ENCODE peak calls at places on chromosomes 7 and 10, in nine cellular contexts. J, Z, N, B, C, V, K, Q and T are unnamed samples.

GRCh38 chr10:61271127-61271780 is 181.9 kb downstream of the TMEM26 start:
- DNase-seq in J (peak; percentile 87), Z (no peak), N (no peak), B (no peak), C (no peak), V (no peak), K (no peak), Q (no peak), T (no peak)

GRCh38 chr7:149093228-149093627 is 2.7 kb upstream of the ZNF786 start:
- DNase-seq in J (no peak), Z (no peak), N (no peak), B (no peak), C (no peak), V (no peak), K (no peak), Q (no peak), T (no peak)

GRCh38 chr10:118369806-118370205 is 27.7 kb upstream of the FAM204A start:
- DNase-seq in J (no peak), Z (no peak), N (no peak), B (no peak), C (peak; percentile 22), V (no peak), K (no peak), Q (no peak), T (no peak)

GRCh38 chr7:48943279-48943990 is 19.1 kb downstream of the CDC14C start:
- DNase-seq in J (no peak), Z (no peak), N (no peak), B (no peak), C (no peak), V (no peak), K (no peak), Q (no peak), T (no peak)

GRCh38 chr7:42491106-42491505 is 254.1 kb upstream of the GLI3 start:
- DNase-seq in J (no peak), Z (no peak), N (no peak), B (no peak), C (no peak), V (no peak), K (no peak), Q (no peak), T (no peak)

GRCh38 chr10:49415109-49415508 is 19.2 kb upstream of the DRGX start:
- DNase-seq in J (no peak), Z (peak; percentile 67), N (no peak), B (no peak), C (no peak), V (no peak), K (no peak), Q (no peak), T (no peak)

GRCh38 chr10:43395571-43396060 is 13.4 kb downstream of the HNRNPF start:
- DNase-seq in J (no peak), Z (no peak), N (no peak), B (no peak), C (peak; percentile 63), V (no peak), K (no peak), Q (peak; percentile 67), T (no peak)

GRCh38 chr10:119241066-119241465 is 33.7 kb downstream of the GRK5 start:
- DNase-seq in J (no peak), Z (no peak), N (no peak), B (no peak), C (peak; percentile 40), V (no peak), K (no peak), Q (no peak), T (no peak)

GRCh38 chr7:73624669-73625001 is 313 bp upstream of the MLXIPL start:
- DNase-seq in J (no peak), Z (no peak), N (no peak), B (no peak), C (no peak), V (no peak), K (no peak), Q (no peak), T (no peak)

GRCh38 chr7:73622527-73622908 is 1.8 kb downstream of the MLXIPL start:
- DNase-seq in J (no peak), Z (no peak), N (no peak), B (no peak), C (no peak), V (no peak), K (no peak), Q (no peak), T (no peak)

GRCh38 chr7:73625276-73625675 is 954 bp upstream of the MLXIPL start:
- DNase-seq in J (no peak), Z (no peak), N (no peak), B (no peak), C (no peak), V (no peak), K (no peak), Q (no peak), T (no peak)

GRCh38 chr7:73622909-73623797 is 1.2 kb downstream of the MLXIPL start:
- DNase-seq in J (peak; percentile 26), Z (no peak), N (peak; percentile 45), B (peak; percentile 38), C (no peak), V (peak; percentile 76), K (peak; percentile 71), Q (peak; percentile 72), T (peak; percentile 37)

DNA sequence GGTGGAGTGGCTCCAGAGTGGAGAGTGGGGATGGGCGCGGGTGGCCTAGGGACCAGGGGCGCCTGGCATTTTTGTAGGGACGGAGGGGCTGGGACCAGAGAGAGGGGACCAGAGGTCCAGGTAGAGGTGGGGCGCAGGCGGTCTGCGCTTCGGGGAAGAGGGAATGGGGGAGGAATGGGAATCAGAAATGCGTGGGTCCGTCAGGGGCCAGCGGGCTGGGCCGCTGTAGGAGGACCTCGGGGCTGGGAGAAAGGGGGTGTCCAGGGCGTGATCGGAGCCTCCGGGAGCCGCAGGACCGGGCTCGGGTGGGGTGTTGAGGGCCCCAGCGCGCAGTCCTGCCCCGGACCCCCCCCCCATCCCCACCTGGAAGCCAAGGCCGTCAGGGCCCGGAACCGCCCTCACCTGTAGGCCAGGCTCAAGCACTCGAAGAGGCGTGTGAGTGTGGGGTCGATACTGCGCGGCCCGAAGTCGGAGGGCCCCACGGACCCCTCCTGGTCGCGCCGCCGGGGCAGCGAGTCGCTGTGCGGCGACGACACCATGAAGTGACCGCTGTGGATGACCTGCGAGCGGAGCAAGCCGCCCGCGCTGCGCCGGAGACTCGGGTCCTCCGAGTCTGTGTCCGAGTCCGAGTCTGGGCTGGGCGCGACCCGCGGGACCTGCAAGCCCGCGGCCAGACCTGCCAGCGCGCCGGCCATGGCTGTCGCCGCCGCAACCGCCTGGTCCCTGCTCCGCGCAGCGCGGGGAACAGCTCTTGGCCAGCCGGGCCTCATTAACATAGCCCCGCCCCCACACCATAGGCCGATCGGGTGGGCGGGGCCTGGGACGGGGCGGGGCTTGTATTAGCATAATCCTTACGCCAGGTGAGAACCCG is at the start of gene MLXIPL:
- DNase-seq in J (peak; percentile 25), Z (no peak), N (peak; percentile 88), B (peak; percentile 97), C (peak; percentile 94), V (peak; percentile 76), K (peak; percentile 94), Q (peak; percentile 93), T (peak; percentile 91)
- H3K4me3 ChIP-seq in J (no peak within 1 kb of the TSS), Z (peak within 1 kb of the TSS; percentile 34), N (peak within 1 kb of the TSS; percentile 48), B (peak within 1 kb of the TSS; percentile 59), C (peak within 1 kb of the TSS; percentile 87), V (peak within 1 kb of the TSS; percentile 83), K (peak within 1 kb of the TSS; percentile 76), Q (peak within 1 kb of the TSS; percentile 84), T (no peak within 1 kb of the TSS)

DNA sequence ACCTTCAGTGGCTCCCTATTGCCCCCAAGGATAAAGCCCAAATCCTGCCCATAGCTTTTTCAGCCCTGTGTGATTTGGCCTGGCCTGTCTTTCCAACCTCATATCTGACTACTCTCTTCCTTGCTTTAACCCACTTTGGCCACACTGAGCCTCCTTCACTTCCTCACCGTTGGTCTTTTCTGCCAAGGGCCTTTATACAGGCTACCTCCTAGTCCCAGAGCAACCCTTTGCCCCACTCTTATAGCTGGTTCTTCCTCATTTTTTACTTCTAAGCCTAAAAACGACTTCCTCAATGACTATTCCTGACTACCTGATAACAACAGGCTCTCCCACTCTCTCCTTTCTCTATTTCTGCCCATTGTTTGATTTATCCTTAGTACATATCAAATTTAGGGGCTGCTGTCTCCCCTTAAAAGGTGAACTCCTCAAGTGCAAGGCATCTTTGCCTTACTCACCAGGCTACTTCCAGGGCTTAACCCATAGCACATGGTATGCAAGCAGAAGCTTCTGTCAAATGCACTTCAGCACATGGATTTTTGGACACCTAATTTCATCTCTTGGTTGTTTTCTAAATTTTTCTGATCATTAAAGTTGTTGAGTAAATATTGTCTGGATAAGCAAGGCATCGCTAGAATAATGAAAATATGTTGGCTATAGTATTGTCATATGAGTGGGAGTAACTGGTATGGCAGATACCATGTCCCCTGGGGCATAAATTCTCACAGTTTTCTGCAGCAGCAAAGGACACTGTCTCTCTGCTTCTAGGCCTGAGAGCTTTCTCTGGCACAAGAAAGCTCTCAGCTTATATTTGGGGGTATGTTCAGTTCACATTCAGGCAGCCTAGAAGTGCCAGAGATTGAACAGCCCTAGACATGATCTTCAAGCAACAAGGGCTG is 201.5 kb upstream of the GPR26 start:
- DNase-seq in J (no peak), Z (no peak), N (no peak), B (no peak), C (no peak), V (no peak), K (no peak), Q (no peak), T (no peak)
- H3K27me3 ChIP-seq in J (no peaks in the 10 kb centered on the region), Z (no peaks in the 10 kb centered on the region), N (no peaks in the 10 kb centered on the region), B (no peaks in the 10 kb centered on the region), C (no peaks in the 10 kb centered on the region), V (no peaks in the 10 kb centered on the region), K (no peaks in the 10 kb centered on the region), Q (no peaks in the 10 kb centered on the region), T (no peaks in the 10 kb centered on the region)

DNA sequence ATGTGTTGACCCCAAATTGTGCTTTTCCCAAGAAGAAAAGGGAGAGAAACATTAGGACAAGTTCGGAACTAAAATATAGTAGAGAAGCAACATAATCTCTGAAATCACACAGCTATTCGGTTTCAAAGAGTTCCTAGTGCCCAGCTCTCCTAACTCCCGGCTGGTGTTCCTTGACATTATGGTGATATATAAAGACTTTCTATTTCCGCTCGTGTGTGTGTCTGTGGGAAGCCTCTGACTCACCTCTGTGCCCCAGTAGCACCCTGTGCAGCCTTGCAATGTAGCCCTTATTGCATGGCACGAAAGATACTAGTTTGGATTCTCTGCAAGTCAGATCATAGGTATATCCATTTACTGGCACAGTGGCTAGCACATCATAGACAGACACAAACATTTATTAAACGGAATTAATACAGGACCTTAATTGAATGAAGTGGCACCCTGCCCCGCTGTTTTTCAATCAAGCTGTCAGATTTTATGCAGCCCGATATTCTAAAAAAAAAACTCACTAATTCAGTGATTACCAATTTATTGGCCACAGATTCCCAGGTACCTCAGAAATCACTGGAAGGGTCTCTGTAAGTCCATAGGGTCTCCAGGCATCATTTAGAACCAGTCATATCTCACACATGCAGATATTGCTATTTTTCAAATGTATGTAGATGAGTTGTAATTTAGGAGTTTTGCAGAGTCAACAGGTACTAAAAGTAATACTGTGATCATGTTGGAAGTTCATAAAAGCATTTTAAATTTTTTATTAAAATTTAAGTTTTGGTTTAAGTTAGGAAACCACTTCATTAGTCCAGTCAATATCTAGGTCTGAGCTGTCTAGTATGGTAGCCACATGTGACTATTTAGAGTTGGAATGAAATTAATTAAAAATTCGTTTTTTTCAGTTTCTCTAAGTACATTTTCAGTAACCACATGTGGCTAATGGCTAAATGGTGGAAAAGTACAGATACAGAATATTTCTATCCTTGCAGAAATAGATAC is 43.3 kb downstream of the SFTPD start:
- DNase-seq in J (peak; percentile 9), Z (no peak), N (no peak), B (no peak), C (no peak), V (no peak), K (peak; percentile 6), Q (no peak), T (no peak)
- H3K4me3 ChIP-seq in J (peak overlapping the region; percentile 62), Z (peak overlapping the region; percentile 53), N (peak overlapping the region; percentile 64), B (peak overlapping the region; percentile 75), C (peak overlapping the region; percentile 78), V (peak overlapping the region; percentile 75), K (no peak overlapping the region), Q (peak overlapping the region; percentile 60), T (peak overlapping the region; percentile 64)

GRCh38 chr10:100847440-100847839 is 65.3 kb upstream of the SLF2 start:
- DNase-seq in J (no peak), Z (no peak), N (no peak), B (no peak), C (no peak), V (no peak), K (no peak), Q (no peak), T (no peak)

GRCh38 chr10:100848770-100849169 is 64.0 kb upstream of the SLF2 start:
- DNase-seq in J (no peak), Z (no peak), N (no peak), B (no peak), C (no peak), V (no peak), K (no peak), Q (no peak), T (no peak)
- H3K27me3 ChIP-seq in J (peaks cover 3% of the 10 kb centered on the region), Z (no peaks in the 10 kb centered on the region), N (no peaks in the 10 kb centered on the region), B (peaks cover 100% of the 10 kb centered on the region), C (peaks cover 90% of the 10 kb centered on the region), V (no peaks in the 10 kb centered on the region), K (peaks cover 12% of the 10 kb centered on the region), Q (no peaks in the 10 kb centered on the region), T (peaks cover 81% of the 10 kb centered on the region)